ENCODE peak calls at places on chromosomes 12 and 14, in seven cellular contexts. U, W, O, K, H, N and Y are unnamed samples.

GRCh38 chr12:65432606-65433005 is 154.1 kb downstream of the MSRB3 start:
- DNase-seq in U (no peak), W (no peak), O (no peak), K (no peak), H (no peak), N (no peak), Y (no peak)

GRCh38 chr12:110245278-110245868 is 35.7 kb upstream of the ATP2A2 start:
- DNase-seq in U (no peak), W (no peak), O (peak; percentile 33), K (no peak), H (no peak), N (no peak), Y (peak; percentile 45)

GRCh38 chr12:26686438-26686837 is 146.6 kb downstream of the ITPR2 start:
- DNase-seq in U (no peak), W (no peak), O (no peak), K (no peak), H (no peak), N (no peak), Y (no peak)

GRCh38 chr12:31324845-31325523 is 966 bp downstream of the SINHCAF start:
- DNase-seq in U (peak; percentile 62), W (peak; percentile 67), O (peak; percentile 25), K (peak; percentile 59), H (peak; percentile 53), N (no peak), Y (peak; percentile 29)

GRCh38 chr12:27614866-27615265 is 81.4 kb upstream of the REP15 start:
- DNase-seq in U (no peak), W (no peak), O (no peak), K (no peak), H (no peak), N (no peak), Y (no peak)

GRCh38 chr14:81509838-81510452 is 23.7 kb downstream of the SEL1L start:
- DNase-seq in U (no peak), W (no peak), O (no peak), K (no peak), H (no peak), N (no peak), Y (no peak)

GRCh38 chr12:62802981-62803380 is 132.0 kb downstream of the PPM1H start:
- DNase-seq in U (no peak), W (no peak), O (no peak), K (no peak), H (no peak), N (no peak), Y (no peak)

GRCh38 chr14:95156765-95157194 is 549 bp downstream of the DICER1 start:
- DNase-seq in U (peak; percentile 58), W (peak; percentile 42), O (peak; percentile 17), K (peak; percentile 35), H (peak; percentile 40), N (no peak), Y (peak; percentile 45)

GRCh38 chr14:64233791-64234190 is 60.4 kb downstream of the ESR2 start:
- DNase-seq in U (no peak), W (no peak), O (no peak), K (no peak), H (no peak), N (no peak), Y (no peak)

GRCh38 chr14:64232944-64233343 is 61.2 kb downstream of the ESR2 start:
- DNase-seq in U (no peak), W (no peak), O (no peak), K (no peak), H (no peak), N (no peak), Y (no peak)

GRCh38 chr14:64229489-64229888 is 64.7 kb downstream of the ESR2 start:
- DNase-seq in U (no peak), W (no peak), O (no peak), K (no peak), H (no peak), N (no peak), Y (no peak)

GRCh38 chr14:64234877-64235651 is 59.1 kb downstream of the ESR2 start:
- DNase-seq in U (no peak), W (peak; percentile 58), O (no peak), K (no peak), H (peak; percentile 48), N (peak; percentile 53), Y (no peak)

DNA sequence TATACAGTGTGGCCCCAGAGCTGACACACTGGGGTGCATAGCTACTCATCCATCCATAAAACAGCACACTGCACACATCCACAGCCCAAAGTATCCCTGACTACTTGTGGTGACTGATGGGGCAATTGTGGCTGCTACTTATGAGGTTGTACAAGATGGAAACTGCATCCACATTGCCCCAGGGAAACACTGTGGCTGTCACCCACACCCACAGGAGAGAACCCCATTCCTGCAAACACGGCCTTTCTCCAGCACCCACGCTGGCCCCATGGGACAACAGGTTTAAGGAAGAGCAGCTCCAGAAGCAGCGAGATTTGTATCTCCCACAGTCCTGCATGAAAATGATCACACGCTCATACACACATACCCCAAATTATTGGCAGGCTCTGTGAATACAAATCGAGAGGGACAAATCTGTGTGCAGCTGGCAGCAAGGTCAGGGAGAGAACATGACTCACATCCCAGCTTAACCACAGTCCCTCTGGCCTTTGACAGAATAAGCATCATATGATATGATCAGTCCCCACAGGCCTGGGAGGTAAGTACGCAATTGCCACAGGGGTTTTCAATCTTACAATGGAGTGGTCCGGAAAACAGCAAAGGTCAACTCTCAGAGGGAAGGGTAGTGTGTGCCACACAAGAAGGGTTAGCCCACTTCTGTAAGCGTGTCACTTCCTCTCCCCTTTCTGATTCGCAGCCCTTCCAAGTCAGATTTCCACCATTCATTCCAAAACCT is 61.9 kb downstream of the ESR2 start:
- DNase-seq in U (no peak), W (peak; percentile 82), O (no peak), K (no peak), H (no peak), N (peak; percentile 79), Y (no peak)
- H3K27me3 ChIP-seq in U (no peaks in the 10 kb centered on the region), W (no peaks in the 10 kb centered on the region), O (no peaks in the 10 kb centered on the region), K (no peaks in the 10 kb centered on the region), H (no peaks in the 10 kb centered on the region), N (no peaks in the 10 kb centered on the region), Y (no peaks in the 10 kb centered on the region)

GRCh38 chr14:29123017-29123416 is 356.4 kb downstream of the FOXG1 start:
- DNase-seq in U (no peak), W (no peak), O (no peak), K (no peak), H (no peak), N (no peak), Y (no peak)
- H3K9me3 ChIP-seq in U (no peaks in the 10 kb centered on the region), W (no peaks in the 10 kb centered on the region), O (no peaks in the 10 kb centered on the region), K (no peaks in the 10 kb centered on the region), H (no peaks in the 10 kb centered on the region), N (no peaks in the 10 kb centered on the region), Y (no peaks in the 10 kb centered on the region)

GRCh38 chr12:104681012-104681690 is 224.4 kb downstream of the CHST11 start:
- DNase-seq in U (no peak), W (no peak), O (no peak), K (no peak), H (no peak), N (no peak), Y (no peak)

GRCh38 chr12:104680506-104680905 is 223.8 kb downstream of the CHST11 start:
- DNase-seq in U (no peak), W (no peak), O (no peak), K (no peak), H (no peak), N (no peak), Y (no peak)

GRCh38 chr12:104682790-104683279 is 226.1 kb downstream of the CHST11 start:
- DNase-seq in U (no peak), W (no peak), O (peak; percentile 46), K (no peak), H (no peak), N (no peak), Y (peak; percentile 72)

GRCh38 chr12:104677441-104678089 is 220.8 kb downstream of the CHST11 start:
- DNase-seq in U (no peak), W (no peak), O (no peak), K (no peak), H (no peak), N (peak; percentile 96), Y (no peak)

GRCh38 chr12:104680070-104680469 is 223.3 kb downstream of the CHST11 start:
- DNase-seq in U (no peak), W (no peak), O (no peak), K (no peak), H (no peak), N (no peak), Y (peak; percentile 20)
- TF ChIP-seq CTCF in U (no peak), W (peak; percentile 13), O (peak; percentile 46), K (no peak), H (no peak), N (peak; percentile 37), Y (no peak)

GRCh38 chr12:1928439-1929121 is 10.1 kb upstream of the CACNA2D4 start:
- DNase-seq in U (peak; percentile 28), W (no peak), O (no peak), K (peak; percentile 17), H (no peak), N (no peak), Y (no peak)

GRCh38 chr12:1925125-1925963 is 6.9 kb upstream of the CACNA2D4 start:
- DNase-seq in U (no peak), W (no peak), O (no peak), K (peak; percentile 4), H (no peak), N (no peak), Y (no peak)

GRCh38 chr12:1927051-1927680 is 8.7 kb upstream of the CACNA2D4 start:
- DNase-seq in U (no peak), W (no peak), O (no peak), K (no peak), H (no peak), N (no peak), Y (no peak)

GRCh38 chr12:1927751-1928351 is 9.4 kb upstream of the CACNA2D4 start:
- DNase-seq in U (no peak), W (peak; percentile 80), O (no peak), K (no peak), H (no peak), N (no peak), Y (no peak)

GRCh38 chr12:1926274-1926673 is 7.8 kb upstream of the CACNA2D4 start:
- DNase-seq in U (no peak), W (no peak), O (no peak), K (no peak), H (no peak), N (no peak), Y (no peak)
- H3K27me3 ChIP-seq in U (peaks cover 52% of the 10 kb centered on the region), W (no peaks in the 10 kb centered on the region), O (no peaks in the 10 kb centered on the region), K (no peaks in the 10 kb centered on the region), H (no peaks in the 10 kb centered on the region), N (peaks cover 89% of the 10 kb centered on the region), Y (no peaks in the 10 kb centered on the region)

DNA sequence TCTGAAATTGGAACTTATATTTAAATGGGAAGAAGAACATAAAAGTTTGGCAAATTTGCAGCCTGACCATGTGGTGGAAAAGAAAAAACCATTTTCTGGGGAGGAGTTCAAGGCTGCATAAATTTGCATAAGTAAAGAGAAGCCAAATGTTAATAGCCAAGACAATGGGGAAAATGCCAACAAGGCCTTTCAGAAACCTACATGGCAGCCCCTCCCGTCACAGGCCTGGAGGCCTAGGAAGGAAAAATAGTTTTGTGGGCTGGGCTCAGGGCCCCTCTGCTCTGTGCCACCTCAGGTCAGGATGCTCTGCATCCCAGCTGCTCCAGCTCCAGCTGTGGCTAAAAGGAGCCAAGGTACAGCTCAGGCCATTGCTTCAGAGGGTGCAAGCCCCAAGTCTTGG is 67.6 kb upstream of the CCDC60 start:
- DNase-seq in U (no peak), W (no peak), O (no peak), K (no peak), H (no peak), N (no peak), Y (no peak)
- H3K9me3 ChIP-seq in U (no peaks in the 10 kb centered on the region), W (no peaks in the 10 kb centered on the region), O (no peaks in the 10 kb centered on the region), K (no peaks in the 10 kb centered on the region), H (peaks cover 12% of the 10 kb centered on the region), N (no peaks in the 10 kb centered on the region), Y (peaks cover 6% of the 10 kb centered on the region)